ENCODE peak calls at places on chromosomes 16 and 17, in five cellular contexts. One of them, this sample, is unnamed.

GRCh38 chr16:16050106-16050505 is 100.7 kb downstream of the ABCC1 start:
- ATAC-seq in HepG2: no peak
- ATAC-seq in GM12878: no peak
- ATAC-seq in K562: no peak
- ATAC-seq in upper lobe of left lung: no peak
- ATAC-seq in this sample: no peak

GRCh38 chr17:16243811-16244567 is 27.0 kb downstream of the PIGL start:
- ATAC-seq in HepG2: peak; percentile 50
- ATAC-seq in upper lobe of left lung: no peak
- ATAC-seq in GM12878: no peak
- ATAC-seq in K562: peak; percentile 86
- ATAC-seq in this sample: no peak

GRCh38 chr17:1731194-1731506 is 6.6 kb downstream of the WDR81 start:
- ATAC-seq in K562: no peak
- ATAC-seq in HepG2: no peak
- ATAC-seq in upper lobe of left lung: no peak
- ATAC-seq in GM12878: no peak
- ATAC-seq in this sample: no peak

GRCh38 chr17:62725791-62726249 is 82.3 kb downstream of the MARCHF10 start:
- ATAC-seq in upper lobe of left lung: peak; percentile 19
- ATAC-seq in HepG2: no peak
- ATAC-seq in GM12878: no peak
- ATAC-seq in K562: no peak
- ATAC-seq in this sample: no peak

GRCh38 chr17:40576113-40576740 is 11.0 kb upstream of the CCR7 start:
- ATAC-seq in GM12878: no peak
- ATAC-seq in upper lobe of left lung: no peak
- ATAC-seq in HepG2: no peak
- ATAC-seq in K562: no peak
- ATAC-seq in this sample: no peak

GRCh38 chr16:84559311-84559932 is 55.0 kb upstream of the MEAK7 start:
- ATAC-seq in K562: peak; percentile 44
- ATAC-seq in upper lobe of left lung: no peak
- ATAC-seq in GM12878: no peak
- ATAC-seq in HepG2: peak; percentile 10
- ATAC-seq in this sample: no peak

GRCh38 chr16:72896719-72897118 is 151.2 kb downstream of the ZFHX3 start:
- ATAC-seq in K562: no peak
- ATAC-seq in GM12878: no peak
- ATAC-seq in upper lobe of left lung: no peak
- ATAC-seq in HepG2: peak; percentile 78
- ATAC-seq in this sample: no peak

GRCh38 chr16:27689711-27690110 is 139.8 kb downstream of the KATNIP start:
- ATAC-seq in K562: no peak
- ATAC-seq in HepG2: no peak
- ATAC-seq in upper lobe of left lung: no peak
- ATAC-seq in GM12878: no peak
- ATAC-seq in this sample: no peak

GRCh38 chr16:58128721-58129096 is 472 bp downstream of the CFAP20 start:
- ATAC-seq in HepG2: peak; percentile 12
- ATAC-seq in GM12878: peak; percentile 12
- ATAC-seq in K562: peak; percentile 22
- ATAC-seq in upper lobe of left lung: peak; percentile 16
- ATAC-seq in this sample: no peak

GRCh38 chr17:61411114-61411943 is 11.7 kb downstream of the TBX2 start:
- ATAC-seq in K562: no peak
- ATAC-seq in upper lobe of left lung: peak; percentile 57
- ATAC-seq in HepG2: no peak
- ATAC-seq in GM12878: peak; percentile 46
- ATAC-seq in this sample: peak; percentile 46

GRCh38 chr16:53495325-53495724 is 7.7 kb downstream of the AKTIP start:
- ATAC-seq in upper lobe of left lung: no peak
- ATAC-seq in K562: peak; percentile 71
- ATAC-seq in HepG2: peak; percentile 89
- ATAC-seq in GM12878: peak; percentile 64
- ATAC-seq in this sample: no peak

GRCh38 chr16:23288726-23289512 is 13.2 kb upstream of the SCNN1B start:
- ATAC-seq in HepG2: no peak
- ATAC-seq in K562: no peak
- ATAC-seq in upper lobe of left lung: peak; percentile 19
- ATAC-seq in GM12878: peak; percentile 8
- ATAC-seq in this sample: no peak

GRCh38 chr17:41446806-41447205 is 6.0 kb upstream of the KRT38 start:
- ATAC-seq in upper lobe of left lung: peak; percentile 46
- ATAC-seq in GM12878: no peak
- ATAC-seq in K562: no peak
- ATAC-seq in HepG2: no peak
- ATAC-seq in this sample: no peak

GRCh38 chr16:50616386-50616785 is 64.7 kb downstream of the SNX20 start:
- ATAC-seq in GM12878: no peak
- ATAC-seq in HepG2: no peak
- ATAC-seq in upper lobe of left lung: no peak
- ATAC-seq in K562: no peak
- ATAC-seq in this sample: no peak

GRCh38 chr17:42431758-42432161 is 8.7 kb upstream of the CAVIN1 start:
- ATAC-seq in GM12878: no peak
- ATAC-seq in upper lobe of left lung: no peak
- ATAC-seq in K562: no peak
- ATAC-seq in HepG2: peak; percentile 27
- ATAC-seq in this sample: no peak

GRCh38 chr17:49547566-49547965 is 28.1 kb upstream of the NXPH3 start:
- ATAC-seq in K562: no peak
- ATAC-seq in GM12878: no peak
- ATAC-seq in upper lobe of left lung: no peak
- ATAC-seq in HepG2: no peak
- ATAC-seq in this sample: no peak

GRCh38 chr16:72210072-72210471 is 38.1 kb upstream of the PMFBP1 start:
- ATAC-seq in K562: no peak
- ATAC-seq in GM12878: no peak
- ATAC-seq in HepG2: no peak
- ATAC-seq in upper lobe of left lung: no peak
- ATAC-seq in this sample: no peak

GRCh38 chr17:4862720-4863119 is 29.6 kb downstream of the MINK1 start:
- ATAC-seq in HepG2: no peak
- ATAC-seq in upper lobe of left lung: no peak
- ATAC-seq in GM12878: no peak
- ATAC-seq in K562: no peak
- ATAC-seq in this sample: no peak

GRCh38 chr16:86566601-86566965 is at the start of gene FOXC2:
- ATAC-seq in K562: peak; percentile 63
- ATAC-seq in HepG2: no peak
- ATAC-seq in GM12878: no peak
- ATAC-seq in upper lobe of left lung: peak; percentile 78
- ATAC-seq in this sample: peak; percentile 68

GRCh38 chr17:45307290-45308015 is 9.4 kb downstream of the MAP3K14 start:
- ATAC-seq in K562: no peak
- ATAC-seq in GM12878: peak; percentile 64
- ATAC-seq in HepG2: no peak
- ATAC-seq in upper lobe of left lung: peak; percentile 66
- ATAC-seq in this sample: peak; percentile 71

GRCh38 chr17:41505007-41505835 is at the start of gene KRT13:
- ATAC-seq in upper lobe of left lung: no peak
- ATAC-seq in K562: no peak
- ATAC-seq in HepG2: no peak
- ATAC-seq in GM12878: no peak
- ATAC-seq in this sample: no peak

DNA sequence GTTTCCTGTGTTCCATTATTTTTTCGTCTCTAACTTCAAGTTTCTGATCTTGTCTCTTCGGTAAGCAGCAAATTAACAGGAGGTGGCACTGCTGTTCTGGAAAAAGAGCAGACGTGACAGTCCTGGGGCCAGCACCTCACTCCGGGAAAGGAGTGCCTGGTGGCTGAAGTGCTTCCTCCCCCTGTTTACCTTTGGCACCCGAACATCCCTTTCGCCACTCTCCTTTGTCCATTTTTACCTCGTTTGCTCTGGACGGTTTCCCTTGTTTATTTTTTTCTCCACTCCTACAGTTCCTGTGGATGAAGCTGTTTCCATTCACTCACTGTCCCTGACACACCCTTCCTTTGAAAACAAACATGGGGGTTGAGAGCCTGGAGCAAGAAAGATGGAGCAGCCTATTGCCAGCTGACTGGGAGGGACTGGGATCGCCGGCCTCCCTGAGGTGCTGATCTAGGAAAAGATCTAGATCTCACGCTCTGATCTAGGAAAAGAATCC is 12.6 kb downstream of the SAP30BP start:
- ATAC-seq in GM12878: no peak
- ATAC-seq in K562: no peak
- ATAC-seq in upper lobe of left lung: peak; percentile 36
- ATAC-seq in HepG2: peak; percentile 24
- ATAC-seq in this sample: peak; percentile 65
- TF ChIP-seq EP300 in GM12878: no peak
- TF ChIP-seq EP300 in K562: no peak
- TF ChIP-seq EP300 in upper lobe of left lung: no peak
- TF ChIP-seq EP300 in HepG2: no peak
- TF ChIP-seq EP300 in this sample: no peak

DNA sequence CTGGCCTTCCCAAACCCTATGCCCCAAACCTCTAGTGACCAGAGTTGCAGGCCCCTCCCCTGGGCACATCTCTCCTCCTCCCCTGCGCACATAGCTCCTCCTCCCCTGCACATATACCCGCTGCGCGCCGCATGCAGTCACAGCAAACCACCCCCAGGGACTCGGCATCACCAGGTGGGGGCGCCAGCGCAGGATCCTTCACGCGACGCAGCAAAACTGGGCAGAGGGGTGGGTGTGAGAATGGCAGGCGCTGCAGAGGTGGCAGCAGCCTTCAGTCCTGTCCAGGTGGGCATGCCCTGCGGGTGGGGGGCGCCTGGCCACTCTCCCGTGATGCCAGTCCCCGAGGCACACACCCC is 5.6 kb downstream of the CORO6 start:
- ATAC-seq in K562: peak; percentile 23
- ATAC-seq in HepG2: peak; percentile 64
- ATAC-seq in GM12878: peak; percentile 82
- ATAC-seq in upper lobe of left lung: peak; percentile 49
- ATAC-seq in this sample: peak; percentile 17
- TF ChIP-seq POLR2AphosphoS5 in K562: no peak
- TF ChIP-seq POLR2AphosphoS5 in HepG2: no peak
- TF ChIP-seq POLR2AphosphoS5 in GM12878: no peak
- TF ChIP-seq POLR2AphosphoS5 in upper lobe of left lung: peak; percentile 29
- TF ChIP-seq POLR2AphosphoS5 in this sample: peak; percentile 12

GRCh38 chr17:57669671-57670529 is 75.2 kb downstream of the CCDC182 start:
- ATAC-seq in upper lobe of left lung: no peak
- ATAC-seq in GM12878: no peak
- ATAC-seq in HepG2: no peak
- ATAC-seq in K562: no peak
- ATAC-seq in this sample: no peak

GRCh38 chr17:57670769-57671545 is 74.1 kb downstream of the CCDC182 start:
- ATAC-seq in upper lobe of left lung: no peak
- ATAC-seq in GM12878: no peak
- ATAC-seq in K562: no peak
- ATAC-seq in HepG2: no peak
- ATAC-seq in this sample: no peak

GRCh38 chr17:57672971-57673370 is 72.1 kb downstream of the CCDC182 start:
- ATAC-seq in GM12878: no peak
- ATAC-seq in HepG2: no peak
- ATAC-seq in K562: no peak
- ATAC-seq in upper lobe of left lung: no peak
- ATAC-seq in this sample: no peak

GRCh38 chr17:57672205-57672632 is 72.9 kb downstream of the CCDC182 start:
- ATAC-seq in K562: no peak
- ATAC-seq in GM12878: no peak
- ATAC-seq in upper lobe of left lung: no peak
- ATAC-seq in HepG2: peak; percentile 12
- ATAC-seq in this sample: no peak

DNA sequence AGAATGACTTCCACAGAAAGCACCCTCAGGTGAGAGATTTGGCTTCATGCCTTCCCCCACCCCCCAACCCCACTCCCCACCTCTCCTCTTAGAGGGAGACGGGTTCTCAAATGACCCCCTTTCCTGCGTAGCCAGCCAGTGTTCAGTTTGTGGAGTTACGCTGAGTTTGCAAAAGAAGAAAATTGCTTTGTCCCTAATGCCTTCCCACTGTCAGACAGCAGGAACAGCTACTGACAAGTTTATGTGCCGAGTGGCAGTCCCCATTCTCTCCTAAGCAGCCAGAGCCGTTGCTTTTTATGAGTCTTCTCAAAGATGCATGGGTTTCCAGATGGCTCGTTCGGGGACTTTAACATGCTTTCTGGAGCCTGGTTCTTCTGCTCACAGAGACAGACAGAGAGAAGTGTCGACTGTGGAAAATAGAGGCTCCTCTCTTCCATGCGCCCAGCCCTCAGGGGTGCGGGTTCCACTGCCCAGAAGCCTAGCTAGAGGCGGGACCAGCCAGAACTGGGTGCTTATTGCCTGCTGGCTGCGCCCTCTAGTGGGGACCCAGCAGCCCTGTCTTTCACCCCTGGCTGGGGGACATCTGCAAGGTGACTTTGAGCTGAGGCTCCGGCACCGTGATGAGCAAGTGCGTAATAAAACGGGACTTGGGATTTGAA is 73.4 kb downstream of the CCDC182 start:
- ATAC-seq in K562: peak; percentile 100
- ATAC-seq in GM12878: peak; percentile 100
- ATAC-seq in upper lobe of left lung: peak; percentile 92
- ATAC-seq in HepG2: peak; percentile 97
- ATAC-seq in this sample: peak; percentile 84
- TF ChIP-seq CTCF in K562: peak; percentile 92
- TF ChIP-seq CTCF in GM12878: peak; percentile 90
- TF ChIP-seq CTCF in upper lobe of left lung: peak; percentile 86
- TF ChIP-seq CTCF in HepG2: peak; percentile 97
- TF ChIP-seq CTCF in this sample: peak; percentile 94

GRCh38 chr17:54968259-54968953 is at the start of the genes COX11 and STXBP4:
- ATAC-seq in HepG2: peak; percentile 89
- ATAC-seq in GM12878: peak; percentile 94
- ATAC-seq in K562: peak; percentile 95
- ATAC-seq in upper lobe of left lung: peak; percentile 99
- ATAC-seq in this sample: peak; percentile 99
- TF ChIP-seq EP300 in HepG2: peak; percentile 11
- TF ChIP-seq EP300 in GM12878: no peak
- TF ChIP-seq EP300 in K562: no peak
- TF ChIP-seq EP300 in upper lobe of left lung: no peak
- TF ChIP-seq EP300 in this sample: no peak

GRCh38 chr16:89120921-89121351 is 27.3 kb downstream of the ACSF3 start:
- ATAC-seq in HepG2: no peak
- ATAC-seq in GM12878: no peak
- ATAC-seq in K562: no peak
- ATAC-seq in upper lobe of left lung: no peak
- ATAC-seq in this sample: no peak
- TF ChIP-seq POLR2AphosphoS5 in HepG2: no peak
- TF ChIP-seq POLR2AphosphoS5 in GM12878: no peak
- TF ChIP-seq POLR2AphosphoS5 in K562: no peak
- TF ChIP-seq POLR2AphosphoS5 in upper lobe of left lung: no peak
- TF ChIP-seq POLR2AphosphoS5 in this sample: no peak

GRCh38 chr16:3266873-3267537 is 10.6 kb upstream of the MEFV start:
- ATAC-seq in HepG2: no peak
- ATAC-seq in upper lobe of left lung: no peak
- ATAC-seq in GM12878: no peak
- ATAC-seq in K562: no peak
- ATAC-seq in this sample: no peak
- TF ChIP-seq CTCF in HepG2: peak; percentile 83
- TF ChIP-seq CTCF in upper lobe of left lung: peak; percentile 24
- TF ChIP-seq CTCF in GM12878: peak; percentile 38
- TF ChIP-seq CTCF in K562: peak; percentile 58
- TF ChIP-seq CTCF in this sample: no peak

GRCh38 chr16:20704281-20704680 is 6.8 kb upstream of the ACSM1 start:
- ATAC-seq in upper lobe of left lung: no peak
- ATAC-seq in K562: no peak
- ATAC-seq in GM12878: no peak
- ATAC-seq in HepG2: no peak
- ATAC-seq in this sample: no peak
- TF ChIP-seq EP300 in upper lobe of left lung: no peak
- TF ChIP-seq EP300 in K562: no peak
- TF ChIP-seq EP300 in GM12878: no peak
- TF ChIP-seq EP300 in HepG2: no peak
- TF ChIP-seq EP300 in this sample: no peak